ENCODE peak calls at places on chromosomes 13 and 19, in seven cellular contexts. R is breast epithelium, F is ovary, M is transverse colon, V is suprapubic skin, G is K562, B is stomach. D is an unnamed sample.

GRCh38 chr13:113657851-113658741 is at the start of gene ATP4B:
- DNase-seq in R (peak; percentile 45), F (peak; percentile 6), M (peak; percentile 6), V (peak; percentile 53), G (no peak), B (peak; percentile 72), D (peak; percentile 7)

GRCh38 chr19:9836021-9836420 is 903 bp downstream of the PIN1 start:
- DNase-seq in R (no peak), F (no peak), M (no peak), V (no peak), G (peak; percentile 45), B (no peak), D (no peak)

GRCh38 chr13:113762075-113762474 is 3.0 kb downstream of the TMEM255B start:
- DNase-seq in R (no peak), F (no peak), M (no peak), V (no peak), G (no peak), B (no peak), D (no peak)

GRCh38 chr13:44351505-44351854 is 22.1 kb upstream of the SERP2 start:
- DNase-seq in R (no peak), F (no peak), M (no peak), V (no peak), G (no peak), B (no peak), D (no peak)

GRCh38 chr19:49877020-49877878 is at the start of the genes AKT1S1 and TBC1D17:
- DNase-seq in R (peak; percentile 100), F (peak; percentile 99), M (peak; percentile 99), V (peak; percentile 100), G (peak; percentile 99), B (peak; percentile 99), D (peak; percentile 98)

GRCh38 chr13:44312131-44312530 is 61.5 kb upstream of the SERP2 start:
- DNase-seq in R (no peak), F (no peak), M (no peak), V (no peak), G (no peak), B (no peak), D (no peak)

GRCh38 chr13:103036268-103036667 is 29.9 kb downstream of the SLC10A2 start:
- DNase-seq in R (no peak), F (no peak), M (no peak), V (no peak), G (no peak), B (no peak), D (no peak)

GRCh38 chr13:100209857-100210580 is 121.1 kb downstream of the PCCA start:
- DNase-seq in R (no peak), F (no peak), M (no peak), V (no peak), G (no peak), B (no peak), D (no peak)

GRCh38 chr13:97134364-97135095 is 87.6 kb upstream of the MBNL2 start:
- DNase-seq in R (no peak), F (no peak), M (no peak), V (no peak), G (no peak), B (no peak), D (no peak)

GRCh38 chr13:98108330-98108729 is 34.6 kb upstream of the FARP1 start:
- DNase-seq in R (no peak), F (no peak), M (no peak), V (no peak), G (no peak), B (no peak), D (no peak)

GRCh38 chr19:55986487-55986886 is at the start of gene NLRP5:
- DNase-seq in R (peak; percentile 53), F (no peak), M (no peak), V (no peak), G (peak; percentile 22), B (no peak), D (no peak)

GRCh38 chr19:7522072-7522922 is at the start of gene MCOLN1:
- DNase-seq in R (peak; percentile 99), F (peak; percentile 100), M (peak; percentile 100), V (peak; percentile 99), G (peak; percentile 99), B (peak; percentile 100), D (peak; percentile 100)
- TF ChIP-seq POLR2A in R (no peak), F (peak; percentile 38), M (peak; percentile 56), V (no peak), G (peak; percentile 62), B (no peak), D (peak; percentile 46)

GRCh38 chr19:1102407-1103106 is 1.2 kb upstream of the GPX4 start:
- DNase-seq in R (no peak), F (peak; percentile 77), M (peak; percentile 64), V (no peak), G (peak; percentile 57), B (peak; percentile 64), D (peak; percentile 82)
- TF ChIP-seq POLR2A in R (no peak), F (no peak), M (no peak), V (no peak), G (no peak), B (no peak), D (no peak)

GRCh38 chr19:737591-738093 is 13.3 kb upstream of the MISP start:
- DNase-seq in R (no peak), F (peak; percentile 34), M (peak; percentile 72), V (no peak), G (peak; percentile 72), B (peak; percentile 52), D (peak; percentile 24)

GRCh38 chr19:739998-740715 is 10.8 kb upstream of the MISP start:
- DNase-seq in R (no peak), F (peak; percentile 10), M (no peak), V (no peak), G (no peak), B (no peak), D (no peak)

GRCh38 chr19:736125-736524 is 14.8 kb upstream of the MISP start:
- DNase-seq in R (no peak), F (peak; percentile 10), M (no peak), V (no peak), G (no peak), B (no peak), D (no peak)

GRCh38 chr19:741506-742131 is 9.3 kb upstream of the MISP start:
- DNase-seq in R (no peak), F (peak; percentile 13), M (no peak), V (no peak), G (peak; percentile 61), B (no peak), D (no peak)

DNA sequence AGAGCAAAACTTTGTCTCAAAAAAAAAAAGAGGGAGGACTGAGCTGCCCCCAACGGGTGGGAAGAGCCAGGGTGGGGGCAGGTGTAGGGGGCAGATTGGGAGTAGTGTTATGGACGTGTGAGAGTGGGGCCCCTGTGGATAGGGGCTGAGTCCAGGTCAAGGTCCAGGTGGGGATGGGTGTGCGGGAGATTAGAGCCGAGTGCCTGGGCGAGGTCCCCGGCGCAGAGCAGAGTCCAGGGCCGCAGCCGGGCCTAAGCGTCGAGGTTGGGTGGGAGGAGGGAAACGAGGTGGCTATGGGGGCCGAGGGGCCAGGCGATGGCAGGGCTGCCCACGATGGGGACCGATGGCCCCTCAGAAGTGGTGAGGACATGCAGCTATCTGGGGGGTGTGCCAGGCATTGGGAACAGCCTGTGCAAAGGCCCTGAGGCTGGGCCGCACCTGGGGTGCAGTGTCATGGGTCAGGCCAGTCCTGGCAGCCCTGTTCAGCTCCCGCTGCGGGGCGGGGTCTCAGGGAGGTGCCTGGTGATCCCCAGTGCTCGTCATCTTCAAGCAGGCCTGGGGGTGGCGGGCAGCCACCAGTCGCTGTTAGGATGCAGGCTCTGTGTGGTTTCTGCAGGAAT is 12.3 kb upstream of the MISP start:
- DNase-seq in R (no peak), F (no peak), M (peak; percentile 85), V (no peak), G (no peak), B (no peak), D (no peak)
- TF ChIP-seq POLR2A in R (no peak), F (no peak), M (peak; percentile 25), V (no peak), G (no peak), B (no peak), D (no peak)

GRCh38 chr19:47485210-47485609 is 1.2 kb upstream of the KPTN start:
- DNase-seq in R (no peak), F (no peak), M (no peak), V (no peak), G (no peak), B (no peak), D (no peak)
- TF ChIP-seq POLR2A in R (no peak), F (no peak), M (no peak), V (no peak), G (no peak), B (no peak), D (no peak)

DNA sequence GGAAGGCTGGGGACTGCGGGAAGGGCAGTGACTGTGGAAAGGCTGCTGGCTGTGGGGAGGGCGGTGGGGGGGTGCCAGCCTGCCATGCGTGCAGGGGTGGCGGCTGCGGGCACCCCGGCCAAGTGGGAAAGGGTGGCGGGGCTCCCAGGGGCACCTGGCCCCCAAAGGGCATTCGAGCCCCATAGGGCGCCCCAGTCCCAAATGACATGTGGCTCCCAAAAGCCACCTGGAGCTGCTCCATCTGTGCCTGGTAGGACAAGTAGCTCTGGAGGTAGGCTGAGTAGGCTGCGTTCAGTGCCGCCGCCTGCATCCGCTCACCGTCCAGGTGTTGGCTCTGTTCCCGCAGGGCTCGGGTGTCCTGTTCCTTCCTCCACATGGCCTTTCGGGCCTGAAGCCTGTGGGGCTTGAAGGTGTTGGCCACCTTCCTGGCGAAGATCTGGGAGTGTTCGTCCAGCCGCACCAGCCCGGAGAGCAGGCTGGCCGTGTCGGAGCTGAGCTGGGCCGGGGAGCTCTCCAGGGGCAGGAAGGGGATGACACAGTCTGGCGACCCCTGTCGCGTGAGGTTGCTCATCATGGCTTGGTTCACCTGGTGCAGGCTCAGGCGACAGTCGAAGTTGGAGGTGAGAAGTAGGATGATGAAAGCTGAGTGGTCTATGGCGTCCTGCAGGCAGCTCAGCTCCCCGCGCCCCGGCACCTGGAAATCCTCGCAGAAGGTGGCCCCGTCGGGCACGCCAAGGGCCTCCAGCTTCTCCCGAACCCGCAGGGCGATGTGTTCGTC is 14.9 kb downstream of the TICAM1 start:
- DNase-seq in R (no peak), F (peak; percentile 28), M (no peak), V (no peak), G (no peak), B (no peak), D (no peak)
- TF ChIP-seq POLR2A in R (no peak), F (no peak), M (no peak), V (no peak), G (no peak), B (no peak), D (no peak)

GRCh38 chr19:52010674-52011073 is 2.7 kb upstream of the ZNF615 start:
- DNase-seq in R (no peak), F (no peak), M (no peak), V (no peak), G (no peak), B (no peak), D (no peak)
- TF ChIP-seq POLR2A in R (no peak), F (no peak), M (no peak), V (no peak), G (no peak), B (no peak), D (no peak)

GRCh38 chr13:71828564-71828963 is 38.4 kb downstream of the DACH1 start:
- DNase-seq in R (no peak), F (no peak), M (no peak), V (no peak), G (no peak), B (no peak), D (no peak)
- TF ChIP-seq POLR2A in R (no peak), F (no peak), M (no peak), V (no peak), G (no peak), B (no peak), D (no peak)